ENCODE peak calls at places on chromosomes 11 and 22, in six cellular contexts. A is islet precursor cell; L is activated T-helper 9 cell treated with anti-CD3 and anti-CD28 coated beads, Interleukin-2, amount 50 U/mL, for 16 hours; O is adrenal gland; J is mammary epithelial cell; M is HFF-Myc. R is an unnamed sample.

GRCh38 chr11:74179234-74180126 is 8.4 kb downstream of the PPME1 start:
- DNase-seq in J (peak), M (no peak), O (no peak), L (no peak), A (no peak), R (no peak)

GRCh38 chr22:23583836-23584235 is 3.7 kb upstream of the IGLL1 start:
- DNase-seq in J (no peak), O (no peak), L (no peak), M (no peak), A (no peak), R (no peak)

GRCh38 chr11:83006877-83007330 is 64.8 kb downstream of the RAB30 start:
- DNase-seq in O (peak), L (no peak), A (no peak), M (no peak), J (no peak), R (no peak)

GRCh38 chr11:85531498-85531897 is 95.6 kb downstream of the DLG2 start:
- DNase-seq in A (no peak), M (no peak), O (no peak), L (no peak), J (no peak), R (no peak)

GRCh38 chr22:19896665-19897355 is 42.1 kb upstream of the GNB1L start:
- DNase-seq in J (no peak), A (peak), O (no peak), M (no peak), L (no peak), R (no peak)

GRCh38 chr11:111836766-111837165 is 34.6 kb downstream of the ALG9 start:
- DNase-seq in O (no peak), L (no peak), M (no peak), J (no peak), A (no peak), R (no peak)

GRCh38 chr11:37459430-37459829 is 861.4 kb upstream of the RAG2 start:
- DNase-seq in L (no peak), A (no peak), J (no peak), O (no peak), M (no peak), R (no peak)

GRCh38 chr22:32475428-32476010 is 908 bp downstream of the FBXO7 start:
- DNase-seq in A (peak), M (no peak), L (no peak), J (no peak), O (peak), R (no peak)

GRCh38 chr11:106228996-106229395 is 151.5 kb downstream of the AASDHPPT start:
- DNase-seq in J (no peak), O (no peak), M (no peak), L (no peak), A (peak), R (no peak)

GRCh38 chr11:4826425-4826824 is 5.3 kb downstream of the OR51F2 start:
- DNase-seq in L (no peak), O (no peak), A (no peak), J (no peak), M (no peak), R (no peak)

GRCh38 chr11:57499413-57499982 is 16.0 kb downstream of the SLC43A1 start:
- DNase-seq in J (peak), O (peak), A (peak), M (peak), L (no peak), R (peak)

GRCh38 chr11:62295504-62295903 is 3.4 kb downstream of the SCGB1D4 start:
- DNase-seq in O (no peak), M (no peak), J (peak), A (peak), L (no peak), R (no peak)

GRCh38 chr11:66418168-66418985 is 2.5 kb upstream of the NPAS4 start:
- DNase-seq in O (peak), J (peak), M (peak), L (peak), A (peak), R (no peak)

GRCh38 chr11:16356057-16356750 is at the start of gene SOX6:
- DNase-seq in O (no peak), A (peak), M (no peak), L (no peak), J (peak), R (no peak)

GRCh38 chr11:111982019-111982464 is 43.2 kb upstream of the DLAT start:
- DNase-seq in J (peak), A (peak), O (peak), L (peak), M (no peak), R (peak)

GRCh38 chr11:10499452-10500262 is 41.3 kb downstream of the RNF141 start:
- DNase-seq in M (no peak), O (peak), L (no peak), J (no peak), A (no peak), R (no peak)

GRCh38 chr11:6283453-6284023 is 23.9 kb downstream of the CCKBR start:
- DNase-seq in J (no peak), L (no peak), A (no peak), M (no peak), O (no peak), R (no peak)

GRCh38 chr11:73145986-73146575 is 4.0 kb upstream of the FCHSD2 start:
- DNase-seq in M (no peak), O (no peak), J (no peak), A (no peak), L (no peak), R (no peak)

GRCh38 chr11:87722756-87723599 is 452.3 kb downstream of the RAB38 start:
- DNase-seq in L (no peak), O (no peak), J (peak), M (no peak), A (no peak), R (peak)

GRCh38 chr11:126153999-126154398 is 57.5 kb downstream of the RPUSD4 start:
- DNase-seq in A (no peak), L (no peak), J (no peak), O (no peak), M (peak), R (no peak)

GRCh38 chr11:111465400-111465799 is 46.8 kb downstream of the BTG4 start:
- DNase-seq in J (peak), L (no peak), A (no peak), O (no peak), M (no peak), R (no peak)

GRCh38 chr11:15097411-15097810 is 17.3 kb upstream of the INSC start:
- DNase-seq in O (no peak), A (peak), L (no peak), J (peak), M (no peak), R (no peak)

R was measured in upper lobe of right lung.